ENCODE peak calls at places on chromosomes 2 and 18, in ten cellular contexts. One of them, this sample, is unnamed.

GRCh38 chr2:29615183-29615582 is 306.2 kb downstream of the ALK start:
- DNase-seq in GM23248: no peak
- DNase-seq in HCT116: no peak
- DNase-seq in RWPE2: no peak
- DNase-seq in pancreas: no peak
- DNase-seq in fibroblast of lung: no peak
- DNase-seq in trophoblast cell: no peak
- DNase-seq in tibial artery: no peak
- DNase-seq in body of pancreas: no peak
- DNase-seq in heart right ventricle: no peak
- DNase-seq in this sample: no peak

GRCh38 chr2:60530660-60531276 is 22.7 kb downstream of the BCL11A start:
- DNase-seq in RWPE2: no peak
- DNase-seq in body of pancreas: peak; percentile 96
- DNase-seq in pancreas: peak; percentile 87
- DNase-seq in GM23248: no peak
- DNase-seq in fibroblast of lung: peak; percentile 67
- DNase-seq in heart right ventricle: peak; percentile 46
- DNase-seq in HCT116: no peak
- DNase-seq in trophoblast cell: no peak
- DNase-seq in tibial artery: no peak
- DNase-seq in this sample: no peak

GRCh38 chr2:187403568-187404260 is 44.3 kb downstream of the CALCRL start:
- DNase-seq in pancreas: no peak
- DNase-seq in trophoblast cell: no peak
- DNase-seq in fibroblast of lung: peak; percentile 44
- DNase-seq in tibial artery: no peak
- DNase-seq in GM23248: peak; percentile 37
- DNase-seq in heart right ventricle: no peak
- DNase-seq in HCT116: no peak
- DNase-seq in body of pancreas: no peak
- DNase-seq in RWPE2: no peak
- DNase-seq in this sample: no peak

GRCh38 chr2:22253171-22253570 is 1129.4 kb downstream of the TDRD15 start:
- DNase-seq in fibroblast of lung: no peak
- DNase-seq in tibial artery: no peak
- DNase-seq in body of pancreas: no peak
- DNase-seq in pancreas: no peak
- DNase-seq in HCT116: no peak
- DNase-seq in RWPE2: no peak
- DNase-seq in heart right ventricle: no peak
- DNase-seq in GM23248: no peak
- DNase-seq in trophoblast cell: no peak
- DNase-seq in this sample: no peak

GRCh38 chr18:48996901-48997463 is 46.2 kb upstream of the SMAD7 start:
- DNase-seq in RWPE2: no peak
- DNase-seq in trophoblast cell: peak; percentile 95
- DNase-seq in pancreas: no peak
- DNase-seq in tibial artery: no peak
- DNase-seq in GM23248: peak; percentile 95
- DNase-seq in heart right ventricle: no peak
- DNase-seq in fibroblast of lung: peak; percentile 91
- DNase-seq in HCT116: peak; percentile 58
- DNase-seq in body of pancreas: no peak
- DNase-seq in this sample: peak; percentile 74

GRCh38 chr2:209942936-209943605 is 59.4 kb upstream of the RPE start:
- DNase-seq in RWPE2: no peak
- DNase-seq in pancreas: no peak
- DNase-seq in fibroblast of lung: no peak
- DNase-seq in trophoblast cell: no peak
- DNase-seq in tibial artery: no peak
- DNase-seq in heart right ventricle: no peak
- DNase-seq in body of pancreas: no peak
- DNase-seq in HCT116: no peak
- DNase-seq in GM23248: no peak
- DNase-seq in this sample: no peak

GRCh38 chr2:27025861-27026851 is 6.6 kb upstream of the TMEM214 start:
- DNase-seq in trophoblast cell: no peak
- DNase-seq in RWPE2: no peak
- DNase-seq in GM23248: no peak
- DNase-seq in body of pancreas: no peak
- DNase-seq in fibroblast of lung: no peak
- DNase-seq in tibial artery: no peak
- DNase-seq in HCT116: no peak
- DNase-seq in heart right ventricle: no peak
- DNase-seq in pancreas: no peak
- DNase-seq in this sample: no peak

GRCh38 chr2:172096661-172097547 is 5.8 kb downstream of the DLX2 start:
- DNase-seq in HCT116: no peak
- DNase-seq in GM23248: peak; percentile 97
- DNase-seq in trophoblast cell: no peak
- DNase-seq in fibroblast of lung: peak; percentile 56
- DNase-seq in tibial artery: no peak
- DNase-seq in pancreas: no peak
- DNase-seq in heart right ventricle: no peak
- DNase-seq in body of pancreas: no peak
- DNase-seq in RWPE2: peak; percentile 83
- DNase-seq in this sample: peak; percentile 90

GRCh38 chr2:31012384-31012783 is 125.9 kb downstream of the GALNT14 start:
- DNase-seq in tibial artery: no peak
- DNase-seq in heart right ventricle: no peak
- DNase-seq in GM23248: no peak
- DNase-seq in trophoblast cell: no peak
- DNase-seq in fibroblast of lung: no peak
- DNase-seq in pancreas: no peak
- DNase-seq in body of pancreas: no peak
- DNase-seq in HCT116: no peak
- DNase-seq in RWPE2: no peak
- DNase-seq in this sample: peak; percentile 94

GRCh38 chr2:120820263-120820884 is 84.7 kb downstream of the GLI2 start:
- DNase-seq in fibroblast of lung: peak; percentile 85
- DNase-seq in heart right ventricle: no peak
- DNase-seq in pancreas: no peak
- DNase-seq in GM23248: peak; percentile 85
- DNase-seq in HCT116: no peak
- DNase-seq in tibial artery: no peak
- DNase-seq in body of pancreas: no peak
- DNase-seq in RWPE2: no peak
- DNase-seq in trophoblast cell: no peak
- DNase-seq in this sample: no peak

GRCh38 chr2:150528861-150529801 is 41.7 kb upstream of the RND3 start:
- DNase-seq in fibroblast of lung: peak; percentile 83
- DNase-seq in heart right ventricle: no peak
- DNase-seq in body of pancreas: no peak
- DNase-seq in HCT116: no peak
- DNase-seq in RWPE2: no peak
- DNase-seq in trophoblast cell: peak; percentile 96
- DNase-seq in pancreas: no peak
- DNase-seq in tibial artery: no peak
- DNase-seq in GM23248: peak; percentile 88
- DNase-seq in this sample: peak; percentile 99

GRCh38 chr2:238497610-238498005 is 70.9 kb downstream of the ASB1 start:
- DNase-seq in body of pancreas: no peak
- DNase-seq in GM23248: no peak
- DNase-seq in fibroblast of lung: no peak
- DNase-seq in HCT116: no peak
- DNase-seq in RWPE2: no peak
- DNase-seq in trophoblast cell: no peak
- DNase-seq in heart right ventricle: no peak
- DNase-seq in pancreas: no peak
- DNase-seq in tibial artery: no peak
- DNase-seq in this sample: no peak

GRCh38 chr2:173414823-173415322 is 60.2 kb downstream of the CDCA7 start:
- DNase-seq in GM23248: peak; percentile 41
- DNase-seq in HCT116: no peak
- DNase-seq in heart right ventricle: no peak
- DNase-seq in body of pancreas: no peak
- DNase-seq in RWPE2: no peak
- DNase-seq in fibroblast of lung: peak; percentile 71
- DNase-seq in trophoblast cell: no peak
- DNase-seq in pancreas: no peak
- DNase-seq in tibial artery: no peak
- DNase-seq in this sample: peak; percentile 55

GRCh38 chr2:127448526-127448925 is 30.3 kb downstream of the PROC start:
- DNase-seq in pancreas: no peak
- DNase-seq in HCT116: no peak
- DNase-seq in tibial artery: no peak
- DNase-seq in heart right ventricle: no peak
- DNase-seq in trophoblast cell: no peak
- DNase-seq in RWPE2: no peak
- DNase-seq in body of pancreas: no peak
- DNase-seq in GM23248: peak; percentile 66
- DNase-seq in fibroblast of lung: peak; percentile 50
- DNase-seq in this sample: no peak

GRCh38 chr2:43345391-43345813 is 119.0 kb upstream of the ZFP36L2 start:
- DNase-seq in GM23248: peak; percentile 19
- DNase-seq in pancreas: no peak
- DNase-seq in trophoblast cell: no peak
- DNase-seq in fibroblast of lung: peak; percentile 53
- DNase-seq in HCT116: no peak
- DNase-seq in body of pancreas: no peak
- DNase-seq in heart right ventricle: peak; percentile 34
- DNase-seq in RWPE2: no peak
- DNase-seq in tibial artery: peak; percentile 69
- DNase-seq in this sample: no peak

GRCh38 chr18:68299906-68300305 is 415.0 kb downstream of the TMX3 start:
- DNase-seq in pancreas: no peak
- DNase-seq in tibial artery: no peak
- DNase-seq in GM23248: no peak
- DNase-seq in HCT116: no peak
- DNase-seq in fibroblast of lung: peak; percentile 4
- DNase-seq in trophoblast cell: no peak
- DNase-seq in heart right ventricle: no peak
- DNase-seq in body of pancreas: no peak
- DNase-seq in RWPE2: no peak
- DNase-seq in this sample: peak; percentile 83

DNA sequence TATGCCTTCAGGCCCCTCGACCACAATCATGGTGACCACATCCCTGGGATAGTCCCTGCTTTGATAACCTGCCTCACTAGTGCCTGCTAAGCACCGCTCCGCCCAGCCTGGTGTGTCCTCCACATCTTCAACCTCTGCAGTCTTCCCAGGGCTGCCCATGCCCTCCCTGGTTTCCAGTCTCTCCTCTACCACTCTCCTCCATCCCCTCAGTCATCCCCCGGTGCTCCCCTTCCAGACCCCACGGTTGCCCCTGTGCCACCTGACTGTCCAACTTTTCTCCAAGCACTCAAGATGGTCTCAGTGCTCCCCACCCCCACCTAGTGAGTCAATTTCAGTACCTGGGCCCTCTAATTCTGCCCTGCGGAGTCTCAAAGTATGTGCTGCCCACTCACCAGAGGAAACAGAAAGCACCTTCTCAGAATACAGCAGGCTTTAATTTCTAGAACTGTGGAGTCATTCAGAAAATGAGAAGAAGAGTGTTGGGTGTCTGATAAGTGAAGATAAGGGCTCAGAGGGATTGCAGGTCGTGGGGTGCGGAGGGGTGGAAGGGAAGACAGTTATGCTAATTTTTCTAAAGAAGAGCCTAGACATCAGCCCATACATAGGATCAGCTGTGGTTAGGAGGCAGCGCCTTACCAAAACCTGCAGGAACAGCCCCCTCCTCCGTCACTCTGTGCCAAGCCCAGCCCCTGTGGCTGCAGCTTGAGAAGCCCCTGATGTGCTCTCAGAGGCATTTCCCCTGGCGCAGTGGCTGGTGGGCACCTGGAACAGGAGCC is 53.6 kb upstream of the CAB39 start:
- DNase-seq in trophoblast cell: no peak
- DNase-seq in GM23248: no peak
- DNase-seq in pancreas: no peak
- DNase-seq in RWPE2: no peak
- DNase-seq in body of pancreas: no peak
- DNase-seq in HCT116: no peak
- DNase-seq in tibial artery: no peak
- DNase-seq in heart right ventricle: no peak
- DNase-seq in fibroblast of lung: no peak
- DNase-seq in this sample: no peak
- H3K4me1 ChIP-seq in trophoblast cell: peaks cover 10% of the 10 kb centered on the region
- H3K4me1 ChIP-seq in GM23248: no peaks in the 10 kb centered on the region
- H3K4me1 ChIP-seq in pancreas: no peaks in the 10 kb centered on the region
- H3K4me1 ChIP-seq in RWPE2: no peaks in the 10 kb centered on the region
- H3K4me1 ChIP-seq in body of pancreas: no peaks in the 10 kb centered on the region
- H3K4me1 ChIP-seq in HCT116: no peaks in the 10 kb centered on the region
- H3K4me1 ChIP-seq in tibial artery: no peaks in the 10 kb centered on the region
- H3K4me1 ChIP-seq in heart right ventricle: peaks cover 3% of the 10 kb centered on the region
- H3K4me1 ChIP-seq in fibroblast of lung: no peaks in the 10 kb centered on the region
- H3K4me1 ChIP-seq in this sample: no peaks in the 10 kb centered on the region

DNA sequence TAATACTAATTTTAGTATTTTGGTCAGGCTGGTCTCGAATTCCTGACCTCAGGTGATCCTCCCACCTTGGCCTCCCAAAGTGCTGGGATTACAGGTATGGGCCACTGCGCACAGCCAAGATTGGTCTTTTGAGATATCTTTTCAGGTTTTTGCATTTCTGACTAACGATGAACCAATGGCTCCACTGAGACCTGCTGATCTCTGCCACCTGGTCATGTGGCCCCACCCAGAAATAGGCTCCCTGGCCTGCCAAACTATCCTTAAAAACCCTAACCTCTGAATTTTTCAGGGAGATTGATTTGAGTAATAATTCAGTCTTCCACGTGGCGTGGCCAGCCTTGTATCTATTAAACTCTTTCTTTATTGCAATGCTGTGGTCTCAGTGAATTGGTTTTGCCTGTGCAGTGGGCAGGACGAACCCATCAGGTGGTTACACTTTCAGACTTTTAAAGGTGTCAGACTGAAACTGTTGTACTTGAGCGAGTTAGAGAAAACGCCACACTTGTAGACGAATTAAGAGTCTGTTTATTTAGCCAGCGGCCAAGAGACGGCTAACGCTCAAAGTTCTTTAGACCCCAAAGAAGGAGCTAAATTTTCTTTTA is 85.8 kb upstream of the MSH6 start:
- DNase-seq in trophoblast cell: no peak
- DNase-seq in pancreas: no peak
- DNase-seq in body of pancreas: no peak
- DNase-seq in GM23248: no peak
- DNase-seq in HCT116: no peak
- DNase-seq in RWPE2: no peak
- DNase-seq in fibroblast of lung: no peak
- DNase-seq in heart right ventricle: no peak
- DNase-seq in tibial artery: no peak
- DNase-seq in this sample: no peak
- H3K4me1 ChIP-seq in trophoblast cell: peaks cover 25% of the 10 kb centered on the region
- H3K4me1 ChIP-seq in pancreas: no peaks in the 10 kb centered on the region
- H3K4me1 ChIP-seq in body of pancreas: no peaks in the 10 kb centered on the region
- H3K4me1 ChIP-seq in GM23248: no peaks in the 10 kb centered on the region
- H3K4me1 ChIP-seq in HCT116: no peaks in the 10 kb centered on the region
- H3K4me1 ChIP-seq in RWPE2: no peaks in the 10 kb centered on the region
- H3K4me1 ChIP-seq in fibroblast of lung: no peaks in the 10 kb centered on the region
- H3K4me1 ChIP-seq in heart right ventricle: no peaks in the 10 kb centered on the region
- H3K4me1 ChIP-seq in tibial artery: no peaks in the 10 kb centered on the region
- H3K4me1 ChIP-seq in this sample: no peaks in the 10 kb centered on the region

GRCh38 chr2:101736233-101736632 is 38.7 kb downstream of the MAP4K4 start:
- DNase-seq in fibroblast of lung: no peak
- DNase-seq in GM23248: peak; percentile 23
- DNase-seq in body of pancreas: no peak
- DNase-seq in heart right ventricle: no peak
- DNase-seq in tibial artery: no peak
- DNase-seq in trophoblast cell: no peak
- DNase-seq in HCT116: no peak
- DNase-seq in pancreas: no peak
- DNase-seq in RWPE2: no peak
- DNase-seq in this sample: no peak
- H3K4me1 ChIP-seq in fibroblast of lung: peaks cover 37% of the 10 kb centered on the region
- H3K4me1 ChIP-seq in GM23248: peaks cover 80% of the 10 kb centered on the region
- H3K4me1 ChIP-seq in body of pancreas: peaks cover 56% of the 10 kb centered on the region
- H3K4me1 ChIP-seq in heart right ventricle: peaks cover 94% of the 10 kb centered on the region
- H3K4me1 ChIP-seq in tibial artery: peaks cover 5% of the 10 kb centered on the region
- H3K4me1 ChIP-seq in trophoblast cell: peaks cover 8% of the 10 kb centered on the region
- H3K4me1 ChIP-seq in HCT116: no peaks in the 10 kb centered on the region
- H3K4me1 ChIP-seq in pancreas: peaks cover 25% of the 10 kb centered on the region
- H3K4me1 ChIP-seq in RWPE2: peaks cover 74% of the 10 kb centered on the region
- H3K4me1 ChIP-seq in this sample: peaks cover 37% of the 10 kb centered on the region

GRCh38 chr18:386950-387349 is 113.6 kb downstream of the COLEC12 start:
- DNase-seq in tibial artery: no peak
- DNase-seq in trophoblast cell: no peak
- DNase-seq in RWPE2: no peak
- DNase-seq in heart right ventricle: no peak
- DNase-seq in GM23248: no peak
- DNase-seq in HCT116: no peak
- DNase-seq in body of pancreas: no peak
- DNase-seq in pancreas: no peak
- DNase-seq in fibroblast of lung: no peak
- DNase-seq in this sample: no peak
- H3K4me1 ChIP-seq in tibial artery: no peaks in the 10 kb centered on the region
- H3K4me1 ChIP-seq in trophoblast cell: no peaks in the 10 kb centered on the region
- H3K4me1 ChIP-seq in RWPE2: no peaks in the 10 kb centered on the region
- H3K4me1 ChIP-seq in heart right ventricle: no peaks in the 10 kb centered on the region
- H3K4me1 ChIP-seq in GM23248: peaks cover 5% of the 10 kb centered on the region
- H3K4me1 ChIP-seq in HCT116: no peaks in the 10 kb centered on the region
- H3K4me1 ChIP-seq in body of pancreas: peaks cover 7% of the 10 kb centered on the region
- H3K4me1 ChIP-seq in pancreas: no peaks in the 10 kb centered on the region
- H3K4me1 ChIP-seq in fibroblast of lung: no peaks in the 10 kb centered on the region
- H3K4me1 ChIP-seq in this sample: no peaks in the 10 kb centered on the region